ENCODE peak calls at places on chromosomes 7 and 10, in seven cellular contexts. W is astrocyte; E is aorta; V is WERI-Rb-1; K is vagina; O is colonic mucosa; G is CD8-positive, alpha-beta T cell. X is an unnamed sample.

GRCh38 chr7:63925626-63926460 is 72.8 kb upstream of the ZNF722 start:
- DNase-seq in O (peak; percentile 94), V (peak; percentile 40), E (peak; percentile 94), K (no peak), W (no peak), G (peak; percentile 89), X (peak; percentile 97)

GRCh38 chr10:131311661-131312260 is at the start of gene TCERG1L:
- DNase-seq in E (no peak), O (no peak), V (peak; percentile 73), G (no peak), W (no peak), K (no peak), X (no peak)

GRCh38 chr10:70441161-70441876 is at the start of gene NODAL:
- DNase-seq in E (no peak), K (no peak), G (no peak), W (no peak), O (no peak), V (no peak), X (no peak)

GRCh38 chr7:43142703-43143102 is 30.3 kb downstream of the HECW1 start:
- DNase-seq in E (no peak), G (no peak), V (no peak), W (no peak), K (no peak), O (no peak), X (no peak)

GRCh38 chr7:73517241-73517995 is 4.7 kb downstream of the BAZ1B start:
- DNase-seq in G (no peak), O (no peak), V (no peak), K (no peak), W (no peak), E (no peak), X (no peak)

GRCh38 chr7:145036592-145037386 is 200.9 kb upstream of the TPK1 start:
- DNase-seq in V (peak; percentile 41), G (peak; percentile 23), K (no peak), E (no peak), W (no peak), O (peak; percentile 32), X (peak; percentile 46)

GRCh38 chr7:20403356-20403755 is 72.7 kb downstream of the ITGB8 start:
- DNase-seq in W (no peak), K (no peak), O (no peak), V (peak; percentile 30), G (no peak), E (peak; percentile 51), X (no peak)

GRCh38 chr10:43073721-43074120 is 3.1 kb upstream of the RET start:
- DNase-seq in O (no peak), V (no peak), K (no peak), G (no peak), E (no peak), W (no peak), X (no peak)

GRCh38 chr10:69641261-69641980 is 11.4 kb downstream of the FAM241B start:
- DNase-seq in W (no peak), O (no peak), K (no peak), E (no peak), G (no peak), V (no peak), X (no peak)

GRCh38 chr10:56231436-56231835 is 129.6 kb downstream of the ZWINT start:
- DNase-seq in V (no peak), W (no peak), E (no peak), O (no peak), G (no peak), K (no peak), X (no peak)

GRCh38 chr7:66902844-66903180 is 18.2 kb upstream of the TMEM248 start:
- DNase-seq in O (no peak), W (no peak), G (no peak), K (no peak), V (no peak), E (no peak), X (no peak)

GRCh38 chr7:25662881-25663588 is 434.7 kb upstream of the NPVF start:
- DNase-seq in O (no peak), K (no peak), G (no peak), E (no peak), V (no peak), W (no peak), X (peak; percentile 45)

GRCh38 chr10:103554488-103555320 is 61.2 kb downstream of the NEURL1 start:
- DNase-seq in E (peak; percentile 70), O (peak; percentile 73), W (peak; percentile 55), G (no peak), K (no peak), V (peak; percentile 85), X (peak; percentile 62)

GRCh38 chr7:26061340-26062239 is 90.4 kb upstream of the NFE2L3 start:
- DNase-seq in G (peak; percentile 73), E (peak; percentile 53), W (no peak), V (peak; percentile 84), O (peak; percentile 88), K (no peak), X (peak; percentile 58)

GRCh38 chr7:33774762-33775523 is 130.4 kb upstream of the BMPER start:
- DNase-seq in W (peak; percentile 70), K (peak; percentile 72), G (no peak), E (no peak), O (peak; percentile 54), V (no peak), X (no peak)

GRCh38 chr7:107494910-107495309 is 25.1 kb downstream of the GPR22 start:
- DNase-seq in G (no peak), W (no peak), E (no peak), V (no peak), O (no peak), K (no peak), X (no peak)

GRCh38 chr10:53315709-53316108 is 543.1 kb upstream of the MBL2 start:
- DNase-seq in O (no peak), W (peak; percentile 1), K (no peak), G (no peak), V (no peak), E (no peak), X (no peak)

GRCh38 chr7:90771281-90771680 is 175.2 kb downstream of the CDK14 start:
- DNase-seq in K (no peak), W (peak; percentile 58), E (no peak), G (no peak), O (no peak), V (no peak), X (no peak)

GRCh38 chr7:157565201-157565626 is 228.4 kb downstream of the DNAJB6 start:
- DNase-seq in K (no peak), W (peak; percentile 74), V (no peak), E (peak; percentile 22), G (no peak), O (no peak), X (no peak)

GRCh38 chr10:119251315-119251708 is 43.9 kb downstream of the GRK5 start:
- DNase-seq in V (no peak), W (peak; percentile 84), K (no peak), E (no peak), G (no peak), O (no peak), X (no peak)

GRCh38 chr10:119252470-119253151 is 45.2 kb downstream of the GRK5 start:
- DNase-seq in G (no peak), W (no peak), K (no peak), O (no peak), V (no peak), E (no peak), X (no peak)

GRCh38 chr10:119248681-119249080 is 41.3 kb downstream of the GRK5 start:
- DNase-seq in G (no peak), K (no peak), O (no peak), E (no peak), W (no peak), V (no peak), X (no peak)

GRCh38 chr10:119252051-119252465 is 44.7 kb downstream of the GRK5 start:
- DNase-seq in V (peak; percentile 44), E (no peak), K (no peak), O (no peak), G (no peak), W (peak; percentile 49), X (no peak)

DNA sequence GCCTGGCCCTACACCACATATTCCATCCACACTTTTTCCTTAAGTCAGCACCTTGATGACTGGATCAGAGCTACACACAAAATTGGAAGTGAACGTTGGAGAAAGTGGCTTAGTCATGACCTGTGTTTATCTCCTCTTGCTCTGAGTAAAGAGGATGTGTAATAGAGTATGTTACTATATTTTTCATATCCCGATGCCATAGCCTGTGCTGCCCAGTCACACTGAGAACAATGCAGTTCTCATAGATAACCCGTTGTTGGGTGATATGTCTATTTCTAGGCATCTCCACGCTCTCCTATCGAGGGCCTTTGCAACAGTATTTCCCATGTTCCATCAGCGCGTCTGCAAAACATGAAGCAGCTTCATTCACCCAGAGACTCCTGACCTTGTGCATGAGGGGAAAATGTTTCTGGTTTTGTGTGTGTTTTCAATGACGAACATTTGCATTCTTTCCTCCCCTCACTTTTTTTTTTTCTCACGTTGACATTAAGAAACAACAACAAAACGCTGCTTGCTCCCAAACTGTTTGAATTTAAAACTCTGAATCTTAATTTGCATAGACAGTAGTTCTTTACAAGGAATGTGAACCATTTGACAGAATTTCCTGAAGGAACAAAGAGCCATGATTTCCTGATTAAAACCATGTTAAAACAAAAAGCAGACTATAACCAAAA is 43.4 kb downstream of the GRK5 start:
- DNase-seq in K (no peak), W (peak; percentile 95), E (no peak), O (no peak), V (no peak), G (no peak), X (no peak)
- H3K4me3 ChIP-seq in K (no peak overlapping the region), W (peak overlapping the region; percentile 13), E (no peak overlapping the region), O (no peak overlapping the region), V (no peak overlapping the region), G (no peak overlapping the region), X (no peak overlapping the region)

GRCh38 chr7:8078418-8078817 is 109.8 kb downstream of the GLCCI1 start:
- DNase-seq in K (no peak), W (no peak), O (no peak), G (no peak), E (no peak), V (no peak), X (no peak)
- H3K27me3 ChIP-seq in K (no peaks in the 10 kb centered on the region), W (no peaks in the 10 kb centered on the region), O (no peaks in the 10 kb centered on the region), G (no peaks in the 10 kb centered on the region), E (no peaks in the 10 kb centered on the region), V (no peaks in the 10 kb centered on the region), X (no peaks in the 10 kb centered on the region)

DNA sequence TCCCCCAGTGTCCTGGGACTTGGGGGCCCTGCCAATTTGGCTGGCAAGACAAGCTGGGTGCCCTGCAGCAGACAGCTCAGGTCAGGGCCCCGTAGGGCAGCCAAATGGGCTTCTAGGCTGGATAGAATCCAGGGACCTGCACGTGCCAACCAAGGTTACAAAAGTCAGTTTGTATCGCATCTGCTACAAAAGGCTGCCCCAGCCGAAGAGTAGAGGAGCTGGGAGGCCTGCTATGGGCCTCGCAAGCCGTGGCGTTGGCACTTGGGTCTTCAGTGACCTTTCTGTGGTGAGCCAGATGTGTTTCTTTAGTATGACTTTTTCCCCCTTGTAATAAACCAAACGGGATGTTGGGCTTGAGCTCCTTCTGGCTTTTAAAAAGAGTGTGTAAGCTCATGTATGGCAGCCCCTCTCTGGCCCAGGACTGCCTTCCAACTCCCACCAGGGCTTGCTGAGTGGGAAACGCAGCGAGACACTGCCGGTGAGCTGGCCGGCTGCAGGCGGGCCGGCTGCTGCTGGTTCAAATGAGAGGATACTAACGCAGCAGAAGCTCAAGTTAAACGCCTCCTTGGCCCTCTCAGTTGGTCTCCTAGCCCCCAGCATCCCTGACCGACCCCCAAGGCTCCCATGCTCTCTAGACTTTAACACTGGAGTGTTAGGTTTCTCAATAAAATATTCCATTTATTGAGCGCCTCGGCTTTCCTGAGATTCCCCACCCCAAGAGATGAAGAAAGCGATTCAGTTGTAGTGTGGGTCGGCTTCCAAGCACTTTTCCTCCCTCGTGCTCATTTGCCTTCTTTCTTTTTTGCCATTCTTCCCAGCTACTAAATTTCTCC is 3.1 kb upstream of the HOXA10 start:
- DNase-seq in W (no peak), K (no peak), G (peak; percentile 3), E (no peak), V (peak; percentile 1), O (no peak), X (no peak)
- H3K4me3 ChIP-seq in W (no peak overlapping the region), K (peak overlapping the region; percentile 64), G (no peak overlapping the region), E (no peak overlapping the region), V (no peak overlapping the region), O (peak overlapping the region; percentile 28), X (no peak overlapping the region)

GRCh38 chr10:100763043-100763747 is 17.8 kb downstream of the PAX2 start:
- DNase-seq in G (no peak), K (no peak), E (no peak), O (no peak), W (no peak), V (no peak), X (no peak)
- H3K27me3 ChIP-seq in G (peaks cover 3% of the 10 kb centered on the region), K (no peaks in the 10 kb centered on the region), E (no peaks in the 10 kb centered on the region), O (peaks cover 8% of the 10 kb centered on the region), W (peaks cover 69% of the 10 kb centered on the region), V (peaks cover 99% of the 10 kb centered on the region), X (no peaks in the 10 kb centered on the region)